ENCODE peak calls at places on chromosomes 1 and 21, in six cellular contexts. O, E, B, Y, T and F are unnamed samples. For H3K36me3 and H3K9me3, the result is how much of the 10 kb centered on the place peaks cover.

GRCh38 chr1:111736548-111737215 is 2.5 kb downstream of the INKA2 start:
- DNase-seq in E (peak), Y (no peak), T (no peak), B (peak), O (peak), F (peak)

GRCh38 chr21:42862123-42862475 is 17.2 kb downstream of the WDR4 start:
- DNase-seq in B (no peak), O (no peak), E (no peak), T (no peak), Y (no peak), F (no peak)

GRCh38 chr1:25003457-25004190 is 73.5 kb upstream of the RUNX3 start:
- DNase-seq in T (no peak), O (no peak), Y (no peak), E (peak), B (no peak), F (no peak)

GRCh38 chr1:245319161-245319560 is 164.4 kb downstream of the KIF26B start:
- DNase-seq in E (no peak), O (no peak), Y (no peak), B (no peak), T (no peak), F (no peak)

GRCh38 chr1:244053831-244054230 is 2.7 kb downstream of the ZBTB18 start:
- DNase-seq in O (no peak), B (no peak), Y (no peak), E (no peak), T (no peak), F (no peak)

GRCh38 chr1:64663654-64664053 is 81.2 kb upstream of the RAVER2 start:
- DNase-seq in Y (no peak), O (no peak), B (no peak), T (no peak), E (peak), F (no peak)

GRCh38 chr1:219412772-219413171 is 200.1 kb downstream of the ZC3H11B start:
- DNase-seq in B (no peak), T (no peak), Y (no peak), O (no peak), E (peak), F (no peak)

GRCh38 chr1:62082456-62083363 is 111.9 kb upstream of the L1TD1 start:
- DNase-seq in O (peak), Y (peak), B (no peak), T (peak), E (peak), F (no peak)

GRCh38 chr1:246947255-246947654 is 15.5 kb upstream of the AHCTF1 start:
- DNase-seq in E (peak), Y (no peak), B (peak), O (peak), T (no peak), F (no peak)

DNA sequence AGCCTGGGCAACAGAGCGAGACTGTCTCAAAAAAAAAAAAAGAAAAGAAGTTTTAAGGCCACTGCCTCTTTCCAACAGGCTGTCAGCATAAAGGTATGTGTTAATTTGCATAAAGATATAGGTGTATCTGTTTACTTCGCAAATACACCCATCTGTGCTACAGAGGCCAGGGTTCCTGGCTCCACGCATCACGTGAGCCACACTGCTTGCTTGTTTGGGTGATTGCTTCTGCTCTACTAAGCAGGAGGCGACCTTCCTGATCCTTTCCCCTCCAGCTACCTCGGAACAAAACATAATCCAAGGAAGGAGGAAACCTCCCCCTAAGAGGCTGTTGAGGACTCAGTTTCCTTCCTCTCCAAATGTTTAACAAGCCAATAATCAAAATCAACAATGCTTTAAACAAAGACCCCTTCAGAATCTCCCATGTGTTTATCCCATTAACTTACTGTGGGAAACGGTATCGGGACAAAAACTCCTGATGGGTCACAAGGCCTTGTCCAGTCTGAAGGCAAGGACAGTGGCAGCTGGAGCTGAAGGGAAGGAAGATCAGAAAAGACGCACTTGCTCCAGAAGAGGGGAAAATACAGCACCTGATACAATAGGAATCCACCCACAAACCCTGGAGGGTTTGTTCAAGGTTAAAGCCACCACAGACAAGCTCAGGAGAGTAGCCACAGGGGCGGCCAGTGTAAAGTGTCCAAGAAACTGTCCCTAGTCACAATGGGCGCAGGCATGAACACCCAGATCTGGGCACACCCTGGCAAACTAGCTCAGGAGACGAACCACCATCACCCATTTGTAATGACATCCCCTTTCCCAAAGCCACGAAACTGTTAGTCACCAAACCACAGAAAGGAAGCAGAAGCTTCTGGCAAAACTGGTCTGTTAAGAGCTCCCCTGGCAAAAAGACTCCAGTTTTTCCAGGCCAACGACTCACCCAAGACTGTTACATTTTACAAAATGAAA is 17.2 kb downstream of the CTNNBIP1 start:
- DNase-seq in T (no peak), Y (no peak), O (peak), E (peak), B (no peak), F (peak)
- H3K4me3 ChIP-seq in T (no peak), Y (no peak), O (no peak), E (peak), B (no peak), F (no peak)

DNA sequence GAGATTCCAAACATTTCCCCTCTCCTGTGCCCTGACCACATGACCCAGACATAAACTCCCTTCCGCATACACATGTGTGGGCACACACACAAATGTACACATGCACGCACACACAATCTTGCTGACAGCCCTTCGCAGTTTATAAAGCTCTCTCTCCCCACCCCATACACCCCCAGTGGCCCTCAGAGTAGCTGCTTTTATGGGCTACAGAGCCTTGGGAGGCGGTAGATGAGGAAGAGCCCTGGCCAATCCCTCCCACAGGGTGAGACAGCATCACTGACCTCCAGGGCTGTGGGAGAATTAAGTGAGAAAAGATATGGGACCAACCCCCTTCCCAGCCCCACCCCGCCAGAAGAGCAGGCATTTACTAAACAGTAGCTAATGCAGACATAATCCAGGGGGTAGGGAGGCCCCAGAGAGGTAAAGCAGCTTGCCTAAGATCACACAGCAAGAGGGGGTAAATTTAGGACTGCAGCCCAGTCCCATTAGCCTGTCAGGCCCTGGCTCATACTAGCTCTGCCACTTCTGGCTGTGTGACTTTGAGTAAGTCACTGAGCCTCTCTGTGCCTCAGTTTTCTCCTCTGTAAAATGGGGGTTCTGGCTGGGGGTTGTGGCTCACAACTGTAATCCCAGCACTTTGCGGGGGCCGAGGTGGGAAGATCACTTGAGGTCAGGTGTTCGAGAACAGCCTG is 5.1 kb downstream of the SDC3 start:
- DNase-seq in B (no peak), Y (no peak), O (no peak), T (no peak), E (peak), F (peak)
- H3K36me3 ChIP-seq in B (under half), Y (under half), O (under half), T (under half), E (under half), F (under half)

GRCh38 chr1:2932671-2933350 is 88.5 kb upstream of the ACTRT2 start:
- DNase-seq in O (no peak), B (peak), Y (no peak), T (no peak), E (no peak), F (peak)
- H3K9me3 ChIP-seq in O (under half), B (under half), Y (under half), T (under half), E (under half), F (under half)

GRCh38 chr1:221940631-221941030 is 198.7 kb upstream of the DUSP10 start:
- DNase-seq in E (no peak), T (no peak), O (no peak), B (no peak), Y (no peak), F (no peak)
- H3K4me3 ChIP-seq in E (no peak), T (no peak), O (no peak), B (no peak), Y (no peak), F (no peak)

DNA sequence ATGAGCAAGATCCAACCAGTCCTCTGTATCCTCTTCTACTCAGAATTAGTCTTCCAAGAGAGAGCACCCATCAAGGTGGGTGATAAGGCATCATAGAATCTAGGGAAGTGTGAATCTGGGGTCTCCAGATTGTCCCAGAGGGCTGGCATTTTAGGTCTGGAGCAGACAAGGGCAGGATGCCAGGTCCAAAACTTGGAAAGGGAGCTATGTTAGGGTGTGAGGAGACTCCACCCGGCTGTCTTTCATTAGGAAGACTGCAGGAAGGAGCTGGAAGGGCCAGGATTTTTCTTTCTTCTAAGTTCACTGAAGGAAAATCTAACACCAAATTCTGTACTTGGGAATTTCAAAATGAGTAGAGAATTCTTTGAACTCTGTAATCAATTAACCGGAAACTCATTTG is 86.1 kb upstream of the BMP8A start:
- DNase-seq in O (peak), E (no peak), Y (no peak), B (no peak), T (no peak), F (no peak)
- H3K36me3 ChIP-seq in O (under half), E (under half), Y (under half), B (under half), T (under half), F (under half)

GRCh38 chr21:14074177-14074576 is 136.6 kb downstream of the LIPI start:
- DNase-seq in Y (no peak), T (no peak), E (no peak), O (no peak), B (no peak), F (no peak)
- H3K9me3 ChIP-seq in Y (under half), T (under half), E (under half), O (under half), B (under half), F (under half)

DNA sequence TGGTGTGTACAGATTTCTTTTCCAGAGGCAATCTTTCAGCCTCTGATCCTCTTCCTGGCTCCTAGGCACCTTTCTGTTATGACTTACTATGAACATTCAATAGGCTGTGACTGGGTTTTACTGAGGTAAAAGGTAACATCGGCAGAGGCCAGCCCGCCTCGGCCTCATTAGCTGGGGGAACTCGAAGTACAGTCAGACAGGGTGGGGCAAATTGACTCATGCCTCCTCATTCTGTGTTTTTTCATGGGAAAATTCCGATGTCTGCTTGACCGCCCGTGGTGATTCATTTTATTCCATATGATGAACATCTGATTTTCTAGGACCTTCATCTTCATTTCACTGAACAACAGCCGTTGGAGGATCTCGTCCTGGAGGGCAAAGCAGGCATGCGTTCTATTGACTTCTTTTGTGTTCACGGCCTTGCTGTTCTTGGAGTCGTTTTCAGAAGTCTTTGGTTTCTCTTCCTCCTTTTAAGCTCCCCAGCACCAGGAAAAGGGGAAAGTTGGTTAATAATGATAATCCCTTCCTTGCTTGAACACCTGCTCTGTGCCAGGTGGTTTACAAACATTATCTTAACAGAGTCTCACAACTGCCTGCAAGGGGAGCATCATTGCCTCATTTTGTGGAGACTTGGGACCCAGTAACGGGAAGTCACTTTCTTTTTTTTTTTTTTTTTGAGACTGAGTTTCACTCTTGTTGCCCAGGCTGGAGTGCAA is 4.8 kb downstream of the TEX46 start:
- DNase-seq in T (no peak), O (no peak), Y (no peak), B (no peak), E (peak), F (no peak)
- H3K4me3 ChIP-seq in T (no peak), O (no peak), Y (no peak), B (no peak), E (no peak), F (no peak)

GRCh38 chr1:180041587-180041986 is 87.0 kb downstream of the CEP350 start:
- DNase-seq in E (no peak), Y (no peak), O (no peak), B (no peak), T (no peak), F (no peak)

GRCh38 chr1:180042994-180043622 is 88.5 kb downstream of the CEP350 start:
- DNase-seq in Y (no peak), O (no peak), B (no peak), T (no peak), E (peak), F (no peak)

GRCh38 chr1:180043785-180044184 is 89.2 kb downstream of the CEP350 start:
- DNase-seq in O (no peak), Y (no peak), T (no peak), E (no peak), B (no peak), F (no peak)

GRCh38 chr1:180040034-180040433 is 85.4 kb downstream of the CEP350 start:
- DNase-seq in Y (no peak), O (no peak), T (no peak), B (no peak), E (peak), F (no peak)
- H3K36me3 ChIP-seq in Y (under half), O (half or more), T (under half), B (half or more), E (under half), F (under half)